ENCODE peak calls at places on chromosomes 16 and 17, in four cellular contexts. W is T-helper 2 cell; Q is prostate gland; D is effector memory CD4-positive, alpha-beta T cell. A is an unnamed sample.

GRCh38 chr16:75252049-75252864 is 833 bp upstream of the BCAR1 start:
- DNase-seq in W (no peak), Q (no peak), D (no peak), A (no peak)

GRCh38 chr16:14041164-14041563 is 30.0 kb upstream of the MRTFB start:
- DNase-seq in W (no peak), Q (no peak), D (no peak), A (no peak)

GRCh38 chr17:18921912-18922451 is 30.0 kb upstream of the SLC5A10 start:
- DNase-seq in W (no peak), Q (no peak), D (no peak), A (peak)

GRCh38 chr17:64139542-64139941 is 9.6 kb upstream of the ERN1 start:
- DNase-seq in W (no peak), Q (no peak), D (no peak), A (no peak)

GRCh38 chr16:66536525-66536924 is 13.4 kb downstream of the TK2 start:
- DNase-seq in W (no peak), Q (no peak), D (no peak), A (no peak)

GRCh38 chr16:54286330-54287017 is at the start of gene IRX3:
- DNase-seq in W (no peak), Q (peak), D (no peak), A (peak)

GRCh38 chr16:78800535-78800934 is 701.1 kb downstream of the WWOX start:
- DNase-seq in W (no peak), Q (no peak), D (no peak), A (no peak)

GRCh38 chr17:65334391-65334790 is 197.2 kb downstream of the RGS9 start:
- DNase-seq in W (no peak), Q (no peak), D (no peak), A (peak)

GRCh38 chr16:56388209-56388608 is 37.1 kb downstream of the AMFR start:
- DNase-seq in W (no peak), Q (no peak), D (no peak), A (no peak)

GRCh38 chr17:36501351-36501750 is 14.9 kb downstream of the ZNHIT3 start:
- DNase-seq in W (no peak), Q (no peak), D (no peak), A (no peak)

GRCh38 chr16:73794936-73795335 is 501.7 kb upstream of the PSMD7 start:
- DNase-seq in W (no peak), Q (peak), D (no peak), A (no peak)

A was measured in HT1080.